ENCODE peak calls at places on chromosome 11, in five cellular contexts. W, F, O, J and H are unnamed samples.

GRCh38 chr11:85673422-85673821 is 8.5 kb upstream of the CREBZF start:
- DNase-seq in W (no peak), J (no peak), O (no peak), F (no peak), H (no peak)

GRCh38 chr11:62217191-62217748 is 8.8 kb downstream of the SCGB2A1 start:
- DNase-seq in W (no peak), O (no peak), J (no peak), F (no peak), H (no peak)

GRCh38 chr11:47185305-47186075 is 744 bp downstream of the PACSIN3 start:
- DNase-seq in O (peak; percentile 63), W (no peak), J (peak; percentile 58), F (no peak), H (no peak)

GRCh38 chr11:57885298-57886035 is 123.9 kb downstream of the CTNND1 start:
- DNase-seq in O (no peak), F (no peak), W (no peak), J (peak; percentile 24), H (no peak)

GRCh38 chr11:64391839-64392238 is 32.9 kb downstream of the RPS6KA4 start:
- DNase-seq in F (no peak), J (no peak), O (no peak), W (no peak), H (no peak)

GRCh38 chr11:69718147-69718546 is 14.3 kb upstream of the FGF19 start:
- DNase-seq in W (no peak), F (peak; percentile 33), J (no peak), O (peak; percentile 73), H (no peak)

GRCh38 chr11:110311783-110312578 is 15.6 kb upstream of the RDX start:
- DNase-seq in W (no peak), F (peak; percentile 24), O (no peak), J (peak; percentile 74), H (no peak)

GRCh38 chr11:106076421-106076922 is 675 bp downstream of the KBTBD3 start:
- DNase-seq in J (no peak), W (no peak), F (no peak), O (no peak), H (no peak)

GRCh38 chr11:96061730-96062524 is 138.0 kb upstream of the MTMR2 start:
- DNase-seq in J (peak; percentile 73), O (no peak), W (no peak), F (no peak), H (no peak)

GRCh38 chr11:12506502-12506921 is 129.1 kb downstream of the PARVA start:
- DNase-seq in O (peak; percentile 42), J (peak; percentile 58), W (no peak), F (no peak), H (no peak)

GRCh38 chr11:57475671-57476222 is 15.4 kb downstream of the RTN4RL2 start:
- DNase-seq in W (no peak), J (no peak), O (no peak), F (no peak), H (no peak)

GRCh38 chr11:76163289-76163880 is 42.9 kb downstream of the WNT11 start:
- DNase-seq in O (no peak), F (no peak), W (no peak), J (no peak), H (no peak)

GRCh38 chr11:80779907-80780615 is 1339.2 kb upstream of the TENM4 start:
- DNase-seq in F (no peak), J (no peak), O (no peak), W (no peak), H (no peak)

GRCh38 chr11:16896716-16897115 is 117.5 kb downstream of the PLEKHA7 start:
- DNase-seq in W (no peak), O (no peak), F (no peak), J (no peak), H (no peak)

GRCh38 chr11:34075178-34075820 is 23.8 kb downstream of the CAPRIN1 start:
- DNase-seq in F (no peak), W (no peak), J (peak; percentile 84), O (no peak), H (no peak)

GRCh38 chr11:102154806-102155205 is 44.6 kb downstream of the YAP1 start:
- DNase-seq in F (no peak), J (no peak), O (no peak), W (no peak), H (no peak)

GRCh38 chr11:102421262-102421661 is 31.3 kb downstream of the TMEM123 start:
- DNase-seq in F (no peak), W (no peak), O (no peak), J (no peak), H (no peak)

GRCh38 chr11:112655386-112655785 is 305.8 kb upstream of the NCAM1 start:
- DNase-seq in F (no peak), W (no peak), J (peak; percentile 88), O (no peak), H (no peak)

GRCh38 chr11:100908746-100909145 is 220.9 kb downstream of the PGR start:
- DNase-seq in F (no peak), O (no peak), W (peak; percentile 31), J (peak; percentile 85), H (no peak)

GRCh38 chr11:117430293-117430955 is 102.8 kb downstream of the CEP164 start:
- DNase-seq in F (no peak), O (no peak), W (no peak), J (no peak), H (no peak)

GRCh38 chr11:117426941-117427340 is 99.3 kb downstream of the CEP164 start:
- DNase-seq in F (no peak), O (no peak), W (no peak), J (no peak), H (no peak)

GRCh38 chr11:117427356-117427874 is 99.8 kb downstream of the CEP164 start:
- DNase-seq in J (no peak), W (no peak), F (no peak), O (no peak), H (no peak)

GRCh38 chr11:117428186-117428855 is 100.7 kb downstream of the CEP164 start:
- DNase-seq in J (no peak), W (no peak), O (no peak), F (no peak), H (no peak)

GRCh38 chr11:117428856-117429229 is 101.2 kb downstream of the CEP164 start:
- DNase-seq in W (no peak), J (no peak), O (no peak), F (no peak), H (no peak)
- TF ChIP-seq CTCF in W (no peak), J (no peak), O (no peak), F (peak; percentile 23), H (no peak)

GRCh38 chr11:94948070-94948617 is 25.2 kb downstream of the CWC15 start:
- DNase-seq in F (no peak), O (no peak), W (no peak), J (peak; percentile 93), H (peak; percentile 61)
- H3K4me3 ChIP-seq in F (no peak overlapping the region), O (no peak overlapping the region), W (no peak overlapping the region), J (no peak overlapping the region), H (no peak overlapping the region)

GRCh38 chr11:129696309-129696989 is 119.2 kb upstream of the TMEM45B start:
- DNase-seq in O (no peak), W (no peak), F (no peak), J (no peak), H (no peak)

GRCh38 chr11:129694966-129695365 is 120.7 kb upstream of the TMEM45B start:
- DNase-seq in O (no peak), F (no peak), J (peak; percentile 13), W (no peak), H (no peak)

GRCh38 chr11:129695543-129696308 is 119.9 kb upstream of the TMEM45B start:
- DNase-seq in F (peak; percentile 20), W (no peak), J (peak; percentile 39), O (peak; percentile 70), H (no peak)

GRCh38 chr11:129691154-129691553 is 124.5 kb upstream of the TMEM45B start:
- DNase-seq in J (no peak), W (no peak), O (peak; percentile 33), F (no peak), H (no peak)

DNA sequence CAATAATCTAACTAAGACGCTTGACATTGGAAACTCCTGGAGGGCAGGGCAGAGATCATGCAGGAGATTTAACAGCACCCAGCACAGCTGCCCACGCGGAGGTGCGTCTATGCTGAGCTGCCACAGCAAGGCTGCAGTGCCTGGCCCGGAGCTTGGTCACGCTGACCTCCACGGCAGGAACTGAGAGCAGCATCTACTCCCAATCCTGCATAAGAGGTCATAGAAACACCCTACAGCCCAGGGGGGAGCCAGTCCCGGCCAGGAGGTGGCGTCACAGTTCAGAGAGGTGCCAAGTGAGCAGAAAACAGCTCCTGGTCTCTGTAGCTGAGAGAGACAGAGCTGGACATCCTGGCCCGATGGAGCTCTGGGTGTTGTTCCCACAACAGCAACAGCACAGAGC is 121.1 kb upstream of the TMEM45B start:
- DNase-seq in J (no peak), O (no peak), W (no peak), F (no peak), H (no peak)
- TF ChIP-seq CTCF in J (no peak), O (peak; percentile 17), W (no peak), F (peak; percentile 40), H (peak; percentile 22)

GRCh38 chr11:65549088-65549487 is 9.1 kb downstream of the LTBP3 start:
- DNase-seq in O (no peak), F (no peak), W (no peak), J (no peak), H (no peak)

GRCh38 chr11:65542738-65543390 is 15.3 kb downstream of the LTBP3 start:
- DNase-seq in F (no peak), O (no peak), J (no peak), W (no peak), H (no peak)

GRCh38 chr11:65547446-65548125 is 10.6 kb downstream of the LTBP3 start:
- DNase-seq in O (no peak), W (no peak), F (no peak), J (no peak), H (no peak)

GRCh38 chr11:65545853-65546216 is 12.3 kb downstream of the LTBP3 start:
- DNase-seq in F (no peak), W (no peak), O (no peak), J (no peak), H (no peak)

DNA sequence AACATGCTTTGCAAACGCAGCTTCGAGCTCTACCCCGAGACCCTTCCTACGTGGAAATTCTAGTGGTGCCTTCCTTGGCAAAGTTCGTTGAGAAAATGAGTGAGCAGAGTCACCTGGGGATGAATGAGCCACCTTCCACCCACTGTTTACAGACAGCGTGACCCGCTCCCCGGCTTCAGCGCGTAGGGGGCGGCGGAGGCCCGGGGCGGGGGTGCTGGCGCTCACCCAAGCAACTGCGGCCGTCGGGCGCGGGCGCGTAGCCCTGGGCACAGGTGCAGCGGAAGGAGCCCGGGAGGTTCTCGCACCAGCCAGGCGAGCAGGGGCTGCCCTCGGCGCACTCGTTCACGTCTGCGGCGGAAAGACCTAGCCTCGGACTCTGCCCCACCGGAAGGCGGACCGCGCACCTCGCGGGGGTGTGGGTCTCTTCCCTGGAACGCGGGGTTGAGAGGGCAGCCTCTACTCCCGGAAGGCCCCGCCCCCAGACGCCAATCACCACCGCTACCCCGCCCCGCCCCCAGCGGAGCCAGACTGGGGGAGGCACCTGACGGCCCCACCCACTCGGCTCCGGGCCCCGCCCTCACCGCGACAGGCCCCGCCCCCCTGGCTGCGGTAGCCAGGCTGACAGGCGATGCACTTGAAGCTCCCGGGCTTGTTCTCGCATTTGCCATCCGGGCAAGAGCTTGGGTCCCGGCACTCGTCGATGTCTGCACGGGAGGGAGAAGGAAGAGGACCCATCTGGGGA is 11.8 kb downstream of the LTBP3 start:
- DNase-seq in F (peak; percentile 92), J (no peak), W (no peak), O (peak; percentile 88), H (no peak)
- H3K4me3 ChIP-seq in F (peak overlapping the region; percentile 62), J (no peak overlapping the region), W (no peak overlapping the region), O (no peak overlapping the region), H (peak overlapping the region; percentile 21)

GRCh38 chr11:10906521-10906920 is 48.7 kb upstream of the ZBED5 start:
- DNase-seq in J (peak; percentile 57), F (no peak), W (no peak), O (no peak), H (no peak)
- TF ChIP-seq CTCF in J (peak; percentile 17), F (no peak), W (peak; percentile 15), O (peak; percentile 41), H (no peak)